ENCODE peak calls at places on chromosomes 1 and 21, in nine cellular contexts. F is heart right ventricle, A is DMS 273 treated with DMSO at 0.1 percent for 48 hours, C is AG08396, E is foreskin fibroblast, T is naive B cell, N is T-cell, U is heart left ventricle, X is fibroblast of pulmonary artery. Z is an unnamed sample.
A peak's percentile ranks its signal among the peaks of the same experiment; 100 is the strongest.

GRCh38 chr1:229940689-229941088 is 126.3 kb upstream of the GALNT2 start:
- DNase-seq in F (no peak), T (no peak), X (peak; percentile 23), E (no peak), A (no peak), N (no peak), C (no peak), U (no peak), Z (no peak)

GRCh38 chr1:12342261-12343003 is 112.6 kb downstream of the VPS13D start:
- DNase-seq in E (no peak), F (no peak), A (no peak), X (no peak), N (no peak), T (no peak), U (peak; percentile 49), C (no peak), Z (no peak)

GRCh38 chr1:186662752-186663151 is 17.5 kb downstream of the PTGS2 start:
- DNase-seq in X (peak; percentile 83), T (no peak), F (no peak), U (no peak), A (no peak), C (no peak), N (no peak), E (peak; percentile 60), Z (peak; percentile 63)

GRCh38 chr1:53025778-53026131 is 36.3 kb upstream of the PODN start:
- DNase-seq in X (no peak), F (no peak), T (no peak), A (no peak), N (no peak), C (no peak), U (no peak), E (no peak), Z (peak; percentile 24)

GRCh38 chr1:4271338-4271998 is 371.4 kb upstream of the C1orf174 start:
- DNase-seq in E (no peak), N (no peak), U (no peak), C (no peak), F (no peak), T (no peak), A (no peak), X (no peak), Z (no peak)

GRCh38 chr1:110673805-110674336 is 869 bp downstream of the KCNA3 start:
- DNase-seq in U (no peak), E (no peak), A (no peak), T (no peak), X (no peak), F (no peak), C (no peak), N (peak; percentile 27), Z (no peak)

GRCh38 chr1:184166495-184166894 is 115.0 kb downstream of the TSEN15 start:
- DNase-seq in F (no peak), U (no peak), E (no peak), A (no peak), C (no peak), N (no peak), T (no peak), X (no peak), Z (no peak)

GRCh38 chr1:230752407-230752806 is 5.2 kb downstream of the CAPN9 start:
- DNase-seq in U (no peak), X (no peak), T (no peak), F (no peak), A (peak; percentile 89), N (no peak), C (no peak), E (no peak), Z (no peak)

GRCh38 chr21:41627428-41627827 is 119.5 kb upstream of the TMPRSS2 start:
- DNase-seq in X (no peak), E (peak; percentile 91), U (no peak), F (no peak), C (no peak), T (no peak), N (no peak), A (no peak), Z (peak; percentile 75)

GRCh38 chr21:37270576-37271365 is 3.6 kb upstream of the VPS26C start:
- DNase-seq in N (no peak), A (no peak), F (no peak), U (no peak), X (no peak), T (no peak), E (no peak), C (no peak), Z (no peak)

GRCh38 chr21:45554477-45555175 is 12.4 kb upstream of the SLC19A1 start:
- DNase-seq in N (peak; percentile 81), C (peak; percentile 94), F (peak; percentile 90), X (peak; percentile 73), A (peak; percentile 7), T (peak; percentile 91), E (peak; percentile 91), U (peak; percentile 77), Z (peak; percentile 63)